ENCODE peak calls at places on chromosomes 12 and 14, in four cellular contexts. M, G, O and B are unnamed samples.
A peak's percentile ranks its signal among the peaks of the same experiment; 100 is the strongest.

GRCh38 chr14:20328705-20329104 is 4.4 kb downstream of the CCNB1IP1 start:
- DNase-seq in M (no peak), G (no peak), O (no peak), B (no peak)

GRCh38 chr14:100438678-100439592 is 115.8 kb downstream of the SLC25A47 start:
- DNase-seq in M (peak; percentile 23), G (no peak), O (no peak), B (no peak)

GRCh38 chr14:50475460-50475859 is 56.9 kb downstream of the MAP4K5 start:
- DNase-seq in M (peak; percentile 52), G (no peak), O (no peak), B (no peak)

GRCh38 chr12:31820832-31821231 is 92.0 kb upstream of the AMN1 start:
- DNase-seq in M (no peak), G (no peak), O (no peak), B (no peak)

GRCh38 chr12:4824415-4824814 is 85.3 kb upstream of the KCNA1 start:
- DNase-seq in M (no peak), G (no peak), O (no peak), B (no peak)

GRCh38 chr14:61472025-61472672 is 150.8 kb downstream of the PRKCH start:
- DNase-seq in M (peak; percentile 90), G (no peak), O (no peak), B (no peak)

GRCh38 chr12:46452061-46452615 is 79.6 kb upstream of the SLC38A2 start:
- DNase-seq in M (peak; percentile 28), G (no peak), O (no peak), B (no peak)

GRCh38 chr12:116156614-116157013 is 120.9 kb downstream of the MED13L start:
- DNase-seq in M (no peak), G (no peak), O (no peak), B (no peak)

GRCh38 chr12:76444408-76444984 is 96.3 kb upstream of the BBS10 start:
- DNase-seq in M (no peak), G (no peak), O (no peak), B (no peak)

GRCh38 chr14:76777721-76778120 is 16.5 kb downstream of the VASH1 start:
- DNase-seq in M (no peak), G (no peak), O (no peak), B (no peak)

GRCh38 chr14:79009286-79009685 is 839.1 kb downstream of the NRXN3 start:
- DNase-seq in M (no peak), G (no peak), O (no peak), B (no peak)

GRCh38 chr12:10722502-10722904 is 620 bp downstream of the YBX3 start:
- DNase-seq in M (peak; percentile 19), G (peak; percentile 43), O (peak; percentile 67), B (no peak)

GRCh38 chr12:99804715-99805114 is 157.2 kb downstream of the GARIN6 start:
- DNase-seq in M (no peak), G (no peak), O (no peak), B (no peak)

GRCh38 chr12:69054343-69055056 is 121.5 kb upstream of the CPM start:
- DNase-seq in M (peak; percentile 58), G (no peak), O (no peak), B (no peak)

GRCh38 chr12:69057742-69058141 is 124.8 kb upstream of the CPM start:
- DNase-seq in M (no peak), G (no peak), O (no peak), B (no peak)

GRCh38 chr12:69055706-69056105 is 122.7 kb upstream of the CPM start:
- DNase-seq in M (no peak), G (no peak), O (no peak), B (no peak)

GRCh38 chr12:69055280-69055679 is 122.3 kb upstream of the CPM start:
- DNase-seq in M (peak; percentile 34), G (no peak), O (no peak), B (no peak)

GRCh38 chr12:69056743-69057515 is 124.0 kb upstream of the CPM start:
- DNase-seq in M (no peak), G (no peak), O (no peak), B (no peak)
- TF ChIP-seq ATF2 in M (no peak), G (no peak), O (no peak), B (no peak)

DNA sequence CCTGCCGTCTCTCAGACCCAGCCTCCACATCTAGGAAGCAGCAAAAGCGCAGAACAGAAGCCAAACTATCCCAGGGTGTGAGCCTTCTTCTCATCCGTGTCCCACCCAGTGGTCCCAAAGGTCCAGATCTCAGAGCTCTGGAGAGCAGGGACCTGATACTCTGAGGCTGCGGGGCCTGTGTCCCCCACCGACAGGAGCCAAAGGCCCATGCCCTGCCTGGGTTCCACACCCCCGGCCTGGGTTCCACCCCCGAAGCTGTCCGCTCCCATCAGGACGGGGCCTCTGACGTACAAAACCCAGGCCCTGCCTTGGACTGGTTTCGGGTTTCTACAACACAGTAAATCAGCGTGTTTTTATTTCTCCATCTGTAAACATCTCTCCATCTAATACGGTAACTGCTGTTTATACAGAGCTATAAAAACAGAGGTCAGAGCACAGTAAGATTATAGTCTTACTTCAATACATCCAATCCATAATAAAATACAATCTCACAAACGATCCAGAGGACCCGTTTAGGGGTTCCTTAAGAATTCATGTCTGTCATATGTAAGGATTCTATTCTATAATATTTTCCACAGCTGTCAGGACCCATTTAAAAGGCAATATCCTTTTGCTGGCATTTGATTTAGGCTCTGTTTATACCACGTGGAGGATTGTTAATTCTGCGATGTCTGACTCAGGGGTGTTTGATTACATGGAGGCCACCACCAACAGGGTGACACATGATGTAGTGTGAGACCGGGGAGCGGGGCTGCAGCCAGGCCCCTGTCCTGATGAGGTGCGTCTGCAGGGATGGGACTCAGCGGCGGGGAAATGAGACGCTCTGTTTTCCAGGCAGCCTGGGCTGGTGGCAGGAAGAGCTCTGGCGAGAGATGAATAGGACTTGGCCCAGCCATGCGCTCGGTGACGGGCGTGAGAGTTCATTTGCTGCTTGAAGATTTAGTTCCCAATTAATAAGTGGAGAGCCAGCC is 110.3 kb downstream of the DICER1 start:
- DNase-seq in M (no peak), G (no peak), O (no peak), B (peak; percentile 10)
- TF ChIP-seq JUN in M (no peak), G (no peak), O (no peak), B (no peak)

GRCh38 chr14:43449291-43449690 is 1057.8 kb downstream of the FSCB start:
- DNase-seq in M (no peak), G (no peak), O (no peak), B (no peak)
- TF ChIP-seq ATF2 in M (no peak), G (no peak), O (no peak), B (no peak)

GRCh38 chr14:60164717-60165546 is at the start of gene DHRS7:
- DNase-seq in M (peak; percentile 62), G (peak; percentile 82), O (peak; percentile 79), B (peak; percentile 78)

GRCh38 chr14:60160422-60160821 is 4.8 kb downstream of the DHRS7 start:
- DNase-seq in M (no peak), G (no peak), O (no peak), B (no peak)

GRCh38 chr14:60164404-60164716 is 838 bp downstream of the DHRS7 start:
- DNase-seq in M (peak; percentile 57), G (no peak), O (no peak), B (no peak)

GRCh38 chr14:60163741-60164140 is 1.5 kb downstream of the DHRS7 start:
- DNase-seq in M (no peak), G (no peak), O (no peak), B (no peak)

DNA sequence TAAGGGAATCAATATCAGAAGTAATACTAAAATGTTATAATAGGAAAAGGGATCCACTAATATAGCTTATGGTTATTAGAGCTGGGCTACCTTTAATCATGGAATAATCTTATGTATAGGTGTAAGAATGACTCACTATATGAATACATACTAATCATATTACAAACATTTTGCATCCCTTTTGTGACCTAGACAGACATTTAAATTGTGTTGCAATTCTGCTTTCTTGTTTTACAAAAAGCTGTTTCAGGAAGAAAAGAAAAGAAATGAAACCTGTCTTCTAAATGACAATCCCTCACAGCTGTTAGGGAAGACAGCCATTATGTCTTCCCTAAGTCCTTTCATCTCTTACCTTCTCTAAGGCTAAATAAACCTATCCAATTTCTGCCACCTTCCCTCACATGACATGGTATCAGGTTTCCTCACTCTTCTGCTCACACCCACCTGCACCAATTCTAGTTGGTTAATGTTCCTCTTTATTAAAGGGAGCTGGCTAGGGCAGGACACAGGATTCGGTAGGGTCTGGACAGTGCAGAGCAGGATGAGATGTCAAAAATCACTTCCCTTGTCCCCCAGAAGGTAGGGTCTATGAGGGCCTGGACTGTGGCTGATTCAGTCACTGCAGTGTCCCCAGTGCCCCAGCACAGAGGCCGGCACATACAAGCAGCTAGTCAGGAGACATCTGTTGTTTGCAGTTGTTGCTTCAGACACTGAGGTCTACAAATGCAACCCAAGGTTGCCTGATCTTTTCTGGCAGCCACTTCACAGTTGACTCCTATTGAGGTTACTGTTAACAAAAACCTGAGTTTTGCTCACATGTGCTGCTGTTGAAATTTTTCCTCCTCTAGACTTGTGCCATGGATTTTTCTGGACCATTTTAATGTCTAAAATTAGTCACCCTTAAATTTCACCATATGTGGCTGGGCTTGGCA is 3.8 kb downstream of the DHRS7 start:
- DNase-seq in M (peak; percentile 38), G (no peak), O (no peak), B (no peak)
- TF ChIP-seq JUN in M (no peak), G (no peak), O (no peak), B (no peak)